ENCODE peak calls at places on chromosomes 12 and 14, in eight cellular contexts. C is left ventricle myocardium inferior, I is ovary, X is H1, T is BE2C, W is GM23338, N is PC-9, O is body of pancreas. S is an unnamed sample.

GRCh38 chr12:27732281-27732680 is 21.6 kb downstream of the MRPS35 start:
- DNase-seq in C (no peak), T (peak; percentile 16), N (no peak), I (no peak), X (no peak), W (peak; percentile 50), O (no peak), S (no peak)

GRCh38 chr12:130124605-130125244 is 37.5 kb upstream of the FZD10 start:
- DNase-seq in X (no peak), I (no peak), T (no peak), O (no peak), C (no peak), N (no peak), W (no peak), S (no peak)

GRCh38 chr14:43803076-43803689 is 703.9 kb downstream of the FSCB start:
- DNase-seq in X (no peak), I (no peak), N (peak; percentile 63), T (no peak), O (no peak), W (no peak), C (no peak), S (no peak)

GRCh38 chr12:94650143-94651056 is at the start of gene TMCC3:
- DNase-seq in X (peak; percentile 63), C (peak; percentile 51), O (peak; percentile 64), I (peak; percentile 48), W (peak; percentile 66), N (peak; percentile 66), T (peak; percentile 42), S (peak; percentile 73)

GRCh38 chr12:41700940-41701339 is 443.7 kb downstream of the GXYLT1 start:
- DNase-seq in T (no peak), O (no peak), C (no peak), N (no peak), W (no peak), I (no peak), X (no peak), S (no peak)

GRCh38 chr12:117090388-117090787 is 8.8 kb downstream of the TESC start:
- DNase-seq in C (no peak), I (no peak), T (no peak), N (no peak), X (no peak), W (no peak), O (no peak), S (no peak)

GRCh38 chr14:51023964-51024363 is 70.9 kb downstream of the TRIM9 start:
- DNase-seq in N (no peak), X (no peak), C (no peak), W (no peak), O (no peak), I (no peak), T (no peak), S (no peak)

GRCh38 chr12:39236994-39237393 is 205.9 kb downstream of the KIF21A start:
- DNase-seq in N (no peak), T (no peak), C (no peak), X (no peak), O (no peak), I (no peak), W (no peak), S (no peak)

GRCh38 chr12:82858534-82858917 is 171.8 kb downstream of the TMTC2 start:
- DNase-seq in N (no peak), T (no peak), C (no peak), X (no peak), O (no peak), I (no peak), W (peak; percentile 47), S (no peak)

GRCh38 chr14:90054803-90055202 is 7.0 kb upstream of the KCNK13 start:
- DNase-seq in T (no peak), O (no peak), C (no peak), X (no peak), W (no peak), I (no peak), N (no peak), S (no peak)
- H3K4me1 ChIP-seq in T (peaks cover under 1% of the 10 kb centered on the region), O (no peaks in the 10 kb centered on the region), C (peaks cover under 1% of the 10 kb centered on the region), X (no peaks in the 10 kb centered on the region), W (peaks cover 19% of the 10 kb centered on the region), I (no peaks in the 10 kb centered on the region), N (no peaks in the 10 kb centered on the region), S (no peaks in the 10 kb centered on the region)

GRCh38 chr12:122500685-122501488 is at the start of gene ZCCHC8:
- DNase-seq in I (peak; percentile 96), O (peak; percentile 98), C (peak; percentile 96), X (peak; percentile 94), N (peak; percentile 94), W (peak; percentile 100), T (peak; percentile 98), S (peak; percentile 98)
- TF ChIP-seq CTCF in I (no peak), O (no peak), C (peak; percentile 32), X (peak; percentile 19), N (no peak), W (peak; percentile 47), T (peak; percentile 19), S (no peak)

GRCh38 chr14:100071545-100071944 is 6.3 kb downstream of the EVL start:
- DNase-seq in I (no peak), C (no peak), X (no peak), W (no peak), N (no peak), T (no peak), O (no peak), S (no peak)
- H3K4me1 ChIP-seq in I (no peaks in the 10 kb centered on the region), C (peaks cover 46% of the 10 kb centered on the region), X (no peaks in the 10 kb centered on the region), W (no peaks in the 10 kb centered on the region), N (peaks cover 40% of the 10 kb centered on the region), T (peaks cover 14% of the 10 kb centered on the region), O (no peaks in the 10 kb centered on the region), S (no peaks in the 10 kb centered on the region)

GRCh38 chr12:104306943-104307654 is 3.6 kb downstream of the EID3 start:
- DNase-seq in X (no peak), I (no peak), C (no peak), O (no peak), T (no peak), N (no peak), W (no peak), S (no peak)
- TF ChIP-seq CTCF in X (no peak), I (no peak), C (no peak), O (no peak), T (no peak), N (no peak), W (no peak), S (no peak)

GRCh38 chr12:132506328-132506727 is 16.4 kb downstream of the FBRSL1 start:
- DNase-seq in T (no peak), N (no peak), W (no peak), C (no peak), I (no peak), X (no peak), O (peak; percentile 81), S (no peak)
- H3K4me1 ChIP-seq in T (peaks cover 28% of the 10 kb centered on the region), N (no peaks in the 10 kb centered on the region), W (peaks cover 21% of the 10 kb centered on the region), C (peaks cover 81% of the 10 kb centered on the region), I (peaks cover 35% of the 10 kb centered on the region), X (no peaks in the 10 kb centered on the region), O (peaks cover 73% of the 10 kb centered on the region), S (peaks cover 42% of the 10 kb centered on the region)